ENCODE peak calls at places on chromosomes 4 and X, in nine cellular contexts. Q is fibroblast of lung; W is coronary artery; L is GM10248; A is fibroblast of pulmonary artery; M is foreskin fibroblast; B is CD4-positive, alpha-beta T cell; J is right lobe of liver; C is neural crest cell. I is an unnamed sample.
A peak's percentile ranks its signal among the peaks of the same experiment; 100 is the strongest.

GRCh38 chr4:129240816-129241215 is 144.9 kb downstream of the C4orf33 start:
- DNase-seq in Q (peak; percentile 10), W (no peak), L (no peak), A (no peak), M (no peak), B (no peak), J (peak; percentile 72), C (no peak), I (no peak)

GRCh38 chr4:37769590-37769989 is 56.9 kb upstream of the PGM2 start:
- DNase-seq in Q (no peak), W (no peak), L (no peak), A (no peak), M (no peak), B (no peak), J (no peak), C (no peak), I (no peak)

GRCh38 chr4:102022343-102022742 is 231.8 kb downstream of the BANK1 start:
- DNase-seq in Q (no peak), W (no peak), L (no peak), A (peak; percentile 34), M (no peak), B (no peak), J (no peak), C (no peak), I (no peak)

GRCh38 chr4:145887241-145887964 is 51.2 kb downstream of the ZNF827 start:
- DNase-seq in Q (peak; percentile 81), W (no peak), L (no peak), A (peak; percentile 81), M (peak; percentile 81), B (no peak), J (no peak), C (no peak), I (no peak)

GRCh38 chrX:131424895-131425294 is 119.0 kb upstream of the OR13H1 start:
- DNase-seq in Q (no peak), W (no peak), L (no peak), A (no peak), M (no peak), B (no peak), J (no peak), C (no peak), I (no peak)

GRCh38 chrX:33968611-33969010 is 163.5 kb downstream of the FAM47A start:
- DNase-seq in Q (no peak), W (no peak), L (no peak), A (no peak), M (no peak), B (no peak), J (no peak), C (no peak), I (no peak)

GRCh38 chr4:16457944-16458343 is 231.7 kb upstream of the TAPT1 start:
- DNase-seq in Q (no peak), W (no peak), L (no peak), A (peak; percentile 14), M (peak; percentile 10), B (no peak), J (no peak), C (no peak), I (no peak)

GRCh38 chr4:10006604-10007435 is 14.5 kb downstream of the SLC2A9 start:
- DNase-seq in Q (no peak), W (no peak), L (no peak), A (peak; percentile 37), M (no peak), B (no peak), J (peak; percentile 86), C (no peak), I (peak; percentile 71)

GRCh38 chr4:68021185-68021584 is 57.9 kb upstream of the TMPRSS11A start:
- DNase-seq in Q (no peak), W (no peak), L (no peak), A (peak; percentile 0), M (no peak), B (no peak), J (no peak), C (no peak), I (no peak)

GRCh38 chrX:127621780-127622179 is 430.4 kb downstream of the ACTRT1 start:
- DNase-seq in Q (no peak), W (no peak), L (no peak), A (no peak), M (no peak), B (no peak), J (no peak), C (no peak), I (no peak)

GRCh38 chrX:67351411-67351810 is 192.4 kb upstream of the AR start:
- DNase-seq in Q (no peak), W (no peak), L (no peak), A (no peak), M (no peak), B (no peak), J (no peak), C (no peak), I (no peak)

GRCh38 chr4:19455850-19456602 is 795.7 kb upstream of the SLIT2 start:
- DNase-seq in Q (no peak), W (no peak), L (no peak), A (no peak), M (no peak), B (no peak), J (no peak), C (no peak), I (no peak)

GRCh38 chr4:156195914-156196313 is 242.2 kb upstream of the CTSO start:
- DNase-seq in Q (no peak), W (no peak), L (peak; percentile 44), A (no peak), M (no peak), B (no peak), J (no peak), C (no peak), I (no peak)

GRCh38 chr4:165765053-165765452 is 108.0 kb upstream of the TLL1 start:
- DNase-seq in Q (no peak), W (no peak), L (no peak), A (no peak), M (no peak), B (no peak), J (no peak), C (no peak), I (no peak)

GRCh38 chr4:132646186-132646585 is 502.9 kb upstream of the PCDH10 start:
- DNase-seq in Q (no peak), W (no peak), L (peak; percentile 13), A (no peak), M (no peak), B (no peak), J (no peak), C (no peak), I (no peak)

GRCh38 chrX:85052636-85053343 is 49.1 kb downstream of the APOOL start:
- DNase-seq in Q (peak; percentile 81), W (no peak), L (no peak), A (peak; percentile 79), M (peak; percentile 73), B (no peak), J (no peak), C (no peak), I (no peak)
- TF ChIP-seq CTCF in Q (peak; percentile 14), W (no peak), L (no peak), A (peak; percentile 37), M (no peak), B (no peak), J (peak; percentile 39), C (peak; percentile 49), I (no peak)

GRCh38 chr4:47109379-47109778 is 78.0 kb downstream of the GABRB1 start:
- DNase-seq in Q (no peak), W (no peak), L (no peak), A (no peak), M (no peak), B (no peak), J (no peak), C (no peak), I (no peak)
- TF ChIP-seq CTCF in Q (no peak), W (no peak), L (no peak), A (no peak), M (no peak), B (no peak), J (no peak), C (peak; percentile 10), I (no peak)

GRCh38 chrX:101408530-101408836 is 461 bp downstream of the HNRNPH2 start:
- DNase-seq in Q (no peak), W (no peak), L (no peak), A (no peak), M (no peak), B (no peak), J (no peak), C (no peak), I (no peak)

GRCh38 chrX:101409043-101409442 is 1.0 kb downstream of the HNRNPH2 start:
- DNase-seq in Q (no peak), W (no peak), L (no peak), A (no peak), M (no peak), B (no peak), J (no peak), C (no peak), I (no peak)

GRCh38 chrX:101407167-101407747 is 468 bp downstream of the GLA start:
- DNase-seq in Q (no peak), W (no peak), L (no peak), A (no peak), M (peak; percentile 20), B (no peak), J (no peak), C (no peak), I (no peak)

GRCh38 chrX:101410461-101410860 is 2.4 kb downstream of the HNRNPH2 start:
- DNase-seq in Q (no peak), W (no peak), L (no peak), A (no peak), M (no peak), B (no peak), J (no peak), C (no peak), I (no peak)

DNA sequence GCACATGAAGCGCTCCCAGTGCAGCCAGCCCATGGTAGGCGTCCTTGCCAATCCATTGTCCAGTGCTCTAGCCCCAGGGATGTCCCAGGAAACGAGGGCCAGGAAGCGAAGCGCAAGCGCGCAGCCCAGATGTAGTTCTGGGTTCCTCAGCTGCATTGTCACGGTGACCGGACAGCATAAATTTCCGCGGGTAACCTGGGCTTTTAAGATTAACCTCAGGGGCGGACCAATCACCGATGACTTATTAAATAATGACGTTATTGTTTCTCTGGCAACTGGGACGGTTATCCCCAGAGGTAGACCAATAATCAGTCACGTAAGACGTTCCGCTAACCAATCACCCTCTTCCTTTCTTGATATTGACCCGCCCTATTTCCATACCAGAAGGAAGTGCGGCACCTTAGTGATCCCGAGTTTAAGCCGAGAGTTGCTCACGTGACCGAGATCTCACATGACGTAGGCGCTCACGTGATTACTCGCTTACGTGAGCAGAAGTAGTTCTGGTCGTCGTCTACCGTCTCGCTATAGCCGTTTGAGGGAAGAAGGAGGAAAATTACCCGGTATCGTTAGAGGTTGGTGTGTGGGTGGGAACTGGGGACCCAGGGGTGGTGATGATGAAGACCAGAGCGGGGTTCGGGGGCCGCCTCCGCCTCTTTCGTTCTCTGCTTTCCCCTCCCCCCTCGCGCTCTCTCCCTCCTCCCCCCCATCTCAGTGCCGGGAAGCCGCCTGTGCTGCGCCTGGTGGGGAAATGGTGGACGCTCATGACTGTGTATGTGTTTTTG is at the start of the genes GLA and HNRNPH2:
- DNase-seq in Q (peak; percentile 99), W (peak; percentile 94), L (peak; percentile 82), A (peak; percentile 99), M (peak; percentile 96), B (peak; percentile 79), J (peak; percentile 91), C (peak; percentile 73), I (peak; percentile 92)
- TF ChIP-seq CTCF in Q (no peak), W (no peak), L (no peak), A (no peak), M (no peak), B (no peak), J (no peak), C (peak; percentile 33), I (no peak)

DNA sequence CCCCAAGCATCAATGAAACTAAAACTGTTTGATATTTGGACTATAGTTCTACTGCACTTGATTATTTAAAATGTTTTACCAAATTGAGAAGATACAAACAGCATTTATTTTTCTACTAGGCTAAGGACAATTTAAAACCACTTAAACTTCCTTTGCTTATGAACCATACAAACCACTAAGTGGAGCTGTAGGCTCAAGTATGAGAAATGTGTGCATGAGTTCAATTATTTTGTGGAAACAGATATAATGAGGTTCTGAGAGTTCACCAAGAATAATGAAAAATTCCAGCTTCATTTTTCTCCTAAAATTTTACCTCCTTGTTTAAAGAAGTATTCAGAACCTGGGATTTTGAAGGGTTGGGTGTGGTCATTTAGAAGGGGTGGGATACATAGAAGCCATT is 63.1 kb downstream of the SERPINA7 start:
- DNase-seq in Q (peak; percentile 21), W (no peak), L (no peak), A (peak; percentile 37), M (peak; percentile 6), B (no peak), J (no peak), C (no peak), I (no peak)
- TF ChIP-seq CTCF in Q (no peak), W (no peak), L (no peak), A (peak; percentile 20), M (no peak), B (no peak), J (peak; percentile 45), C (peak; percentile 55), I (no peak)